ENCODE peak calls at places on chromosomes 7 and 10, in ten cellular contexts. One of them, this sample, is unnamed.

GRCh38 chr10:58963723-58964124 is 212.7 kb upstream of the PHYHIPL start:
- DNase-seq in CD8-positive, alpha-beta T cell: no peak
- DNase-seq in activated effector memory CD4-positive, alpha-beta T cell treated with Interleukin-2 at 50 U/mL for 16 hours: no peak
- DNase-seq in activated T-cell treated with anti-CD3 and anti-CD28 coated beads for 48 hours: no peak
- DNase-seq in M059J: no peak
- DNase-seq in SK-N-SH: no peak
- DNase-seq in posterior vena cava: no peak
- DNase-seq in hepatic stellate cell: no peak
- DNase-seq in germinal center: no peak
- DNase-seq in ELR: no peak
- DNase-seq in this sample: no peak

GRCh38 chr7:132463922-132464321 is 112.3 kb downstream of the PLXNA4 start:
- DNase-seq in SK-N-SH: no peak
- DNase-seq in posterior vena cava: no peak
- DNase-seq in germinal center: no peak
- DNase-seq in CD8-positive, alpha-beta T cell: no peak
- DNase-seq in M059J: no peak
- DNase-seq in ELR: no peak
- DNase-seq in activated T-cell treated with anti-CD3 and anti-CD28 coated beads for 48 hours: no peak
- DNase-seq in activated effector memory CD4-positive, alpha-beta T cell treated with Interleukin-2 at 50 U/mL for 16 hours: no peak
- DNase-seq in hepatic stellate cell: no peak
- DNase-seq in this sample: no peak

GRCh38 chr10:102230264-102230860 is 4.3 kb downstream of the ELOVL3 start:
- DNase-seq in activated T-cell treated with anti-CD3 and anti-CD28 coated beads for 48 hours: peak; percentile 45
- DNase-seq in CD8-positive, alpha-beta T cell: no peak
- DNase-seq in posterior vena cava: peak; percentile 88
- DNase-seq in activated effector memory CD4-positive, alpha-beta T cell treated with Interleukin-2 at 50 U/mL for 16 hours: no peak
- DNase-seq in hepatic stellate cell: peak; percentile 58
- DNase-seq in SK-N-SH: peak; percentile 74
- DNase-seq in germinal center: peak; percentile 45
- DNase-seq in M059J: peak; percentile 77
- DNase-seq in ELR: peak; percentile 78
- DNase-seq in this sample: peak; percentile 26

GRCh38 chr7:90715067-90715466 is 118.9 kb downstream of the CDK14 start:
- DNase-seq in posterior vena cava: no peak
- DNase-seq in activated T-cell treated with anti-CD3 and anti-CD28 coated beads for 48 hours: no peak
- DNase-seq in CD8-positive, alpha-beta T cell: no peak
- DNase-seq in hepatic stellate cell: no peak
- DNase-seq in M059J: no peak
- DNase-seq in ELR: no peak
- DNase-seq in SK-N-SH: no peak
- DNase-seq in germinal center: no peak
- DNase-seq in activated effector memory CD4-positive, alpha-beta T cell treated with Interleukin-2 at 50 U/mL for 16 hours: no peak
- DNase-seq in this sample: no peak

GRCh38 chr7:2517004-2517403 is 2.6 kb upstream of the LFNG start:
- DNase-seq in M059J: peak; percentile 95
- DNase-seq in activated effector memory CD4-positive, alpha-beta T cell treated with Interleukin-2 at 50 U/mL for 16 hours: no peak
- DNase-seq in SK-N-SH: no peak
- DNase-seq in posterior vena cava: no peak
- DNase-seq in germinal center: no peak
- DNase-seq in hepatic stellate cell: peak; percentile 97
- DNase-seq in ELR: peak; percentile 97
- DNase-seq in CD8-positive, alpha-beta T cell: no peak
- DNase-seq in activated T-cell treated with anti-CD3 and anti-CD28 coated beads for 48 hours: no peak
- DNase-seq in this sample: no peak

GRCh38 chr7:19572566-19572965 is 136.3 kb downstream of the POLR1F start:
- DNase-seq in posterior vena cava: no peak
- DNase-seq in hepatic stellate cell: no peak
- DNase-seq in ELR: no peak
- DNase-seq in SK-N-SH: no peak
- DNase-seq in germinal center: no peak
- DNase-seq in activated effector memory CD4-positive, alpha-beta T cell treated with Interleukin-2 at 50 U/mL for 16 hours: no peak
- DNase-seq in activated T-cell treated with anti-CD3 and anti-CD28 coated beads for 48 hours: no peak
- DNase-seq in M059J: no peak
- DNase-seq in CD8-positive, alpha-beta T cell: no peak
- DNase-seq in this sample: no peak

GRCh38 chr7:124084024-124084423 is 51.2 kb upstream of the TMEM229A start:
- DNase-seq in activated effector memory CD4-positive, alpha-beta T cell treated with Interleukin-2 at 50 U/mL for 16 hours: no peak
- DNase-seq in posterior vena cava: no peak
- DNase-seq in SK-N-SH: peak; percentile 60
- DNase-seq in ELR: no peak
- DNase-seq in M059J: no peak
- DNase-seq in CD8-positive, alpha-beta T cell: no peak
- DNase-seq in germinal center: no peak
- DNase-seq in activated T-cell treated with anti-CD3 and anti-CD28 coated beads for 48 hours: no peak
- DNase-seq in hepatic stellate cell: no peak
- DNase-seq in this sample: no peak

GRCh38 chr10:73837072-73837471 is 25.7 kb upstream of the NDST2 start:
- DNase-seq in activated effector memory CD4-positive, alpha-beta T cell treated with Interleukin-2 at 50 U/mL for 16 hours: no peak
- DNase-seq in SK-N-SH: no peak
- DNase-seq in posterior vena cava: no peak
- DNase-seq in hepatic stellate cell: peak; percentile 85
- DNase-seq in CD8-positive, alpha-beta T cell: no peak
- DNase-seq in activated T-cell treated with anti-CD3 and anti-CD28 coated beads for 48 hours: no peak
- DNase-seq in M059J: peak; percentile 45
- DNase-seq in germinal center: no peak
- DNase-seq in ELR: peak; percentile 85
- DNase-seq in this sample: no peak

GRCh38 chr10:29667191-29667590 is 32.4 kb upstream of the SVIL start:
- DNase-seq in hepatic stellate cell: no peak
- DNase-seq in SK-N-SH: no peak
- DNase-seq in M059J: no peak
- DNase-seq in activated T-cell treated with anti-CD3 and anti-CD28 coated beads for 48 hours: no peak
- DNase-seq in activated effector memory CD4-positive, alpha-beta T cell treated with Interleukin-2 at 50 U/mL for 16 hours: no peak
- DNase-seq in germinal center: no peak
- DNase-seq in CD8-positive, alpha-beta T cell: no peak
- DNase-seq in posterior vena cava: no peak
- DNase-seq in ELR: no peak
- DNase-seq in this sample: no peak

GRCh38 chr7:91314591-91315323 is 50.5 kb downstream of the FZD1 start:
- DNase-seq in activated effector memory CD4-positive, alpha-beta T cell treated with Interleukin-2 at 50 U/mL for 16 hours: no peak
- DNase-seq in ELR: no peak
- DNase-seq in CD8-positive, alpha-beta T cell: no peak
- DNase-seq in germinal center: no peak
- DNase-seq in activated T-cell treated with anti-CD3 and anti-CD28 coated beads for 48 hours: no peak
- DNase-seq in hepatic stellate cell: no peak
- DNase-seq in SK-N-SH: no peak
- DNase-seq in M059J: no peak
- DNase-seq in posterior vena cava: no peak
- DNase-seq in this sample: no peak

GRCh38 chr10:86346794-86347665 is 19.6 kb downstream of the GRID1 start:
- DNase-seq in germinal center: no peak
- DNase-seq in CD8-positive, alpha-beta T cell: no peak
- DNase-seq in posterior vena cava: peak; percentile 75
- DNase-seq in activated T-cell treated with anti-CD3 and anti-CD28 coated beads for 48 hours: no peak
- DNase-seq in activated effector memory CD4-positive, alpha-beta T cell treated with Interleukin-2 at 50 U/mL for 16 hours: no peak
- DNase-seq in SK-N-SH: no peak
- DNase-seq in hepatic stellate cell: no peak
- DNase-seq in ELR: no peak
- DNase-seq in M059J: no peak
- DNase-seq in this sample: no peak

GRCh38 chr7:155373359-155374273 is 75.9 kb downstream of the INSIG1 start:
- DNase-seq in CD8-positive, alpha-beta T cell: no peak
- DNase-seq in M059J: no peak
- DNase-seq in hepatic stellate cell: no peak
- DNase-seq in activated effector memory CD4-positive, alpha-beta T cell treated with Interleukin-2 at 50 U/mL for 16 hours: no peak
- DNase-seq in ELR: no peak
- DNase-seq in germinal center: no peak
- DNase-seq in activated T-cell treated with anti-CD3 and anti-CD28 coated beads for 48 hours: no peak
- DNase-seq in SK-N-SH: peak; percentile 61
- DNase-seq in posterior vena cava: no peak
- DNase-seq in this sample: no peak

GRCh38 chr7:90828601-90829000 is 232.5 kb downstream of the CDK14 start:
- DNase-seq in ELR: peak; percentile 38
- DNase-seq in activated effector memory CD4-positive, alpha-beta T cell treated with Interleukin-2 at 50 U/mL for 16 hours: no peak
- DNase-seq in germinal center: no peak
- DNase-seq in SK-N-SH: no peak
- DNase-seq in hepatic stellate cell: no peak
- DNase-seq in activated T-cell treated with anti-CD3 and anti-CD28 coated beads for 48 hours: no peak
- DNase-seq in M059J: no peak
- DNase-seq in CD8-positive, alpha-beta T cell: no peak
- DNase-seq in posterior vena cava: no peak
- DNase-seq in this sample: no peak

GRCh38 chr7:26648429-26649015 is 215.9 kb downstream of the SKAP2 start:
- DNase-seq in ELR: peak; percentile 64
- DNase-seq in germinal center: no peak
- DNase-seq in SK-N-SH: no peak
- DNase-seq in activated effector memory CD4-positive, alpha-beta T cell treated with Interleukin-2 at 50 U/mL for 16 hours: no peak
- DNase-seq in posterior vena cava: no peak
- DNase-seq in hepatic stellate cell: no peak
- DNase-seq in activated T-cell treated with anti-CD3 and anti-CD28 coated beads for 48 hours: no peak
- DNase-seq in CD8-positive, alpha-beta T cell: no peak
- DNase-seq in M059J: peak; percentile 75
- DNase-seq in this sample: no peak

GRCh38 chr10:17703706-17704105 is 48.3 kb upstream of the TMEM236 start:
- DNase-seq in M059J: no peak
- DNase-seq in germinal center: no peak
- DNase-seq in CD8-positive, alpha-beta T cell: no peak
- DNase-seq in hepatic stellate cell: no peak
- DNase-seq in SK-N-SH: no peak
- DNase-seq in ELR: no peak
- DNase-seq in posterior vena cava: no peak
- DNase-seq in activated T-cell treated with anti-CD3 and anti-CD28 coated beads for 48 hours: no peak
- DNase-seq in activated effector memory CD4-positive, alpha-beta T cell treated with Interleukin-2 at 50 U/mL for 16 hours: no peak
- DNase-seq in this sample: no peak

GRCh38 chr7:137966636-137967142 is 35.2 kb downstream of the CREB3L2 start:
- DNase-seq in activated T-cell treated with anti-CD3 and anti-CD28 coated beads for 48 hours: no peak
- DNase-seq in hepatic stellate cell: no peak
- DNase-seq in CD8-positive, alpha-beta T cell: no peak
- DNase-seq in posterior vena cava: no peak
- DNase-seq in germinal center: no peak
- DNase-seq in ELR: no peak
- DNase-seq in M059J: no peak
- DNase-seq in SK-N-SH: no peak
- DNase-seq in activated effector memory CD4-positive, alpha-beta T cell treated with Interleukin-2 at 50 U/mL for 16 hours: no peak
- DNase-seq in this sample: no peak

This sample was measured in DMS153.